ENCODE peak calls at places on chromosomes 6 and 20, in seven cellular contexts. One of them, this sample, is unnamed.
A peak's percentile ranks its signal among the peaks of the same experiment; 100 is the strongest.

GRCh38 chr6:102126488-102126887 is 733.0 kb downstream of the GRIK2 start:
- DNase-seq in fibroblast of pulmonary artery: no peak
- DNase-seq in body of pancreas: no peak
- DNase-seq in foreskin fibroblast: no peak
- DNase-seq in NB4: no peak
- DNase-seq in GM12865: no peak
- DNase-seq in endothelial cell: no peak
- DNase-seq in this sample: no peak

GRCh38 chr6:133774356-133774755 is 114.6 kb upstream of the TCF21 start:
- DNase-seq in fibroblast of pulmonary artery: peak; percentile 76
- DNase-seq in body of pancreas: no peak
- DNase-seq in foreskin fibroblast: peak; percentile 70
- DNase-seq in NB4: peak; percentile 24
- DNase-seq in GM12865: no peak
- DNase-seq in endothelial cell: no peak
- DNase-seq in this sample: no peak

GRCh38 chr6:14333556-14334305 is 216.2 kb downstream of the CD83 start:
- DNase-seq in fibroblast of pulmonary artery: peak; percentile 35
- DNase-seq in body of pancreas: no peak
- DNase-seq in foreskin fibroblast: peak; percentile 66
- DNase-seq in NB4: no peak
- DNase-seq in GM12865: no peak
- DNase-seq in endothelial cell: no peak
- DNase-seq in this sample: peak; percentile 50

GRCh38 chr6:167550936-167551633 is 226.2 kb downstream of the TTLL2 start:
- DNase-seq in fibroblast of pulmonary artery: peak; percentile 51
- DNase-seq in body of pancreas: peak; percentile 72
- DNase-seq in foreskin fibroblast: no peak
- DNase-seq in NB4: no peak
- DNase-seq in GM12865: no peak
- DNase-seq in endothelial cell: no peak
- DNase-seq in this sample: no peak

GRCh38 chr6:36659271-36659670 is 19.2 kb upstream of the CDKN1A start:
- DNase-seq in fibroblast of pulmonary artery: peak; percentile 96
- DNase-seq in body of pancreas: no peak
- DNase-seq in foreskin fibroblast: peak; percentile 94
- DNase-seq in NB4: no peak
- DNase-seq in GM12865: no peak
- DNase-seq in endothelial cell: no peak
- DNase-seq in this sample: peak; percentile 88

GRCh38 chr6:131510094-131510493 is 62.9 kb upstream of the ARG1 start:
- DNase-seq in fibroblast of pulmonary artery: no peak
- DNase-seq in body of pancreas: no peak
- DNase-seq in foreskin fibroblast: no peak
- DNase-seq in NB4: no peak
- DNase-seq in GM12865: peak; percentile 62
- DNase-seq in endothelial cell: no peak
- DNase-seq in this sample: no peak

GRCh38 chr20:50283922-50284810 is 93.5 kb downstream of the CEBPB start:
- DNase-seq in fibroblast of pulmonary artery: peak; percentile 32
- DNase-seq in body of pancreas: peak; percentile 82
- DNase-seq in foreskin fibroblast: peak; percentile 64
- DNase-seq in NB4: peak; percentile 91
- DNase-seq in GM12865: no peak
- DNase-seq in endothelial cell: no peak
- DNase-seq in this sample: no peak

GRCh38 chr6:125682939-125683338 is 66.5 kb upstream of the HEY2 start:
- DNase-seq in fibroblast of pulmonary artery: no peak
- DNase-seq in body of pancreas: no peak
- DNase-seq in foreskin fibroblast: no peak
- DNase-seq in NB4: no peak
- DNase-seq in GM12865: no peak
- DNase-seq in endothelial cell: no peak
- DNase-seq in this sample: no peak

GRCh38 chr6:1310628-1311399 is 1.1 kb upstream of the FOXQ1 start:
- DNase-seq in fibroblast of pulmonary artery: no peak
- DNase-seq in body of pancreas: peak; percentile 74
- DNase-seq in foreskin fibroblast: peak; percentile 38
- DNase-seq in NB4: no peak
- DNase-seq in GM12865: no peak
- DNase-seq in endothelial cell: peak; percentile 57
- DNase-seq in this sample: no peak

GRCh38 chr6:2748183-2748582 is 2.5 kb downstream of the MYLK4 start:
- DNase-seq in fibroblast of pulmonary artery: no peak
- DNase-seq in body of pancreas: no peak
- DNase-seq in foreskin fibroblast: no peak
- DNase-seq in NB4: no peak
- DNase-seq in GM12865: no peak
- DNase-seq in endothelial cell: no peak
- DNase-seq in this sample: no peak

GRCh38 chr6:996271-996852 is 303.4 kb upstream of the EXOC2 start:
- DNase-seq in fibroblast of pulmonary artery: no peak
- DNase-seq in body of pancreas: peak; percentile 48
- DNase-seq in foreskin fibroblast: no peak
- DNase-seq in NB4: no peak
- DNase-seq in GM12865: no peak
- DNase-seq in endothelial cell: no peak
- DNase-seq in this sample: no peak

GRCh38 chr20:17969276-17969883 is 562 bp downstream of the MGME1 start:
- DNase-seq in fibroblast of pulmonary artery: peak; percentile 41
- DNase-seq in body of pancreas: peak; percentile 50
- DNase-seq in foreskin fibroblast: peak; percentile 60
- DNase-seq in NB4: peak; percentile 69
- DNase-seq in GM12865: peak; percentile 64
- DNase-seq in endothelial cell: peak; percentile 33
- DNase-seq in this sample: no peak

GRCh38 chr20:32466739-32467505 is 108.8 kb downstream of the ASXL1 start:
- DNase-seq in fibroblast of pulmonary artery: no peak
- DNase-seq in body of pancreas: no peak
- DNase-seq in foreskin fibroblast: no peak
- DNase-seq in NB4: no peak
- DNase-seq in GM12865: no peak
- DNase-seq in endothelial cell: no peak
- DNase-seq in this sample: no peak

GRCh38 chr20:59331721-59332329 is 31.4 kb downstream of the EDN3 start:
- DNase-seq in fibroblast of pulmonary artery: no peak
- DNase-seq in body of pancreas: no peak
- DNase-seq in foreskin fibroblast: no peak
- DNase-seq in NB4: no peak
- DNase-seq in GM12865: no peak
- DNase-seq in endothelial cell: no peak
- DNase-seq in this sample: no peak

GRCh38 chr6:156582509-156582992 is 194.6 kb upstream of the ARID1B start:
- DNase-seq in fibroblast of pulmonary artery: no peak
- DNase-seq in body of pancreas: peak; percentile 49
- DNase-seq in foreskin fibroblast: no peak
- DNase-seq in NB4: no peak
- DNase-seq in GM12865: peak; percentile 31
- DNase-seq in endothelial cell: no peak
- DNase-seq in this sample: no peak

GRCh38 chr6:106609699-106610098 is 19.6 kb downstream of the RTN4IP1 start:
- DNase-seq in fibroblast of pulmonary artery: no peak
- DNase-seq in body of pancreas: peak; percentile 56
- DNase-seq in foreskin fibroblast: peak; percentile 8
- DNase-seq in NB4: peak; percentile 60
- DNase-seq in GM12865: peak; percentile 52
- DNase-seq in endothelial cell: peak; percentile 34
- DNase-seq in this sample: no peak

GRCh38 chr6:84466521-84466920 is 239.1 kb upstream of the CEP162 start:
- DNase-seq in fibroblast of pulmonary artery: peak; percentile 70
- DNase-seq in body of pancreas: peak; percentile 8
- DNase-seq in foreskin fibroblast: peak; percentile 86
- DNase-seq in NB4: no peak
- DNase-seq in GM12865: no peak
- DNase-seq in endothelial cell: no peak
- DNase-seq in this sample: no peak

GRCh38 chr6:137661601-137662000 is 167.4 kb upstream of the OLIG3 start:
- DNase-seq in fibroblast of pulmonary artery: peak; percentile 56
- DNase-seq in body of pancreas: peak; percentile 32
- DNase-seq in foreskin fibroblast: peak; percentile 57
- DNase-seq in NB4: peak; percentile 52
- DNase-seq in GM12865: peak; percentile 71
- DNase-seq in endothelial cell: peak; percentile 11
- DNase-seq in this sample: no peak

GRCh38 chr6:17846762-17847161 is 140.0 kb upstream of the NUP153 start:
- DNase-seq in fibroblast of pulmonary artery: no peak
- DNase-seq in body of pancreas: no peak
- DNase-seq in foreskin fibroblast: no peak
- DNase-seq in NB4: no peak
- DNase-seq in GM12865: no peak
- DNase-seq in endothelial cell: no peak
- DNase-seq in this sample: no peak

GRCh38 chr20:58542411-58543095 is 27.4 kb upstream of the APCDD1L start:
- DNase-seq in fibroblast of pulmonary artery: no peak
- DNase-seq in body of pancreas: peak; percentile 65
- DNase-seq in foreskin fibroblast: peak; percentile 28
- DNase-seq in NB4: peak; percentile 82
- DNase-seq in GM12865: no peak
- DNase-seq in endothelial cell: no peak
- DNase-seq in this sample: no peak

DNA sequence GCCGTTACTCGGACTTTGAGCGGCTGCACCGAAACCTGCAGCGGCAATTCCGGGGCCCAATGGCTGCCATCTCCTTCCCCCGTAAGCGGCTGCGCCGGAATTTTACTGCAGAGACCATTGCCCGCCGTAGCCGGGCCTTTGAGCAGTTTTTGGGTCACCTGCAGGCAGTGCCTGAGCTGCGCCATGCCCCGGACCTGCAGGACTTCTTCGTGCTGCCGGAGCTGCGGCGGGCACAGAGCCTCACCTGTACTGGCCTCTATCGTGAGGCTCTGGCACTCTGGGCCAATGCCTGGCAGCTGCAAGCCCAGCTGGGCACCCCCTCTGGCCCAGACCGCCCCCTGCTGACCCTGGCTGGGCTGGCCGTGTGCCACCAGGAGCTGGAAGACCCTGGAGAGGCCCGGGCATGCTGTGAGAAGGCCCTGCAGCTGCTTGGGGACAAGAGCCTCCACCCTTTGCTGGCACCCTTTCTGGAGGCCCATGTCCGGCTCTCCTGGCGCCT is 7.2 kb downstream of the SNX21 start:
- DNase-seq in fibroblast of pulmonary artery: no peak
- DNase-seq in body of pancreas: no peak
- DNase-seq in foreskin fibroblast: no peak
- DNase-seq in NB4: no peak
- DNase-seq in GM12865: no peak
- DNase-seq in endothelial cell: no peak
- DNase-seq in this sample: no peak
- TF ChIP-seq CTCF in fibroblast of pulmonary artery: no peak
- TF ChIP-seq CTCF in body of pancreas: no peak
- TF ChIP-seq CTCF in foreskin fibroblast: no peak
- TF ChIP-seq CTCF in NB4: no peak
- TF ChIP-seq CTCF in GM12865: no peak
- TF ChIP-seq CTCF in endothelial cell: no peak
- TF ChIP-seq CTCF in this sample: no peak

DNA sequence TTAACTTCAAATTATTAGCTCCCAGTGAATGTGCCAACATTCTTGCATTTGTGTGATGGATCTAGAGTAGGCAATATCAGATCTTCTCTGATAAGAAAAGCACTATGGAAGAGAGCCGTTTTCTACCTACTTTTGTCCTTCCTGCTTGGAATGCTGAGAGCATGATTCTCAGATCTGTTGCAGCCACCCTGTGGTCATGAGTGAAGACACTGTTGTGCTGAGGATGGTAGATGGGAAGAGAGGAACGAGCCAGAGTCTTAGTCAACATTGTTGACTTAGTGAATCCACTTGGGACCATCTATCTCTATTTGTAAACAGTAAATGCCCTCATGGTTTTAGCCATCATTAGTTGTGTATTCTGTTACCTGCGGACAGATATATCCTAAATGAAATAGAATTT is 202.6 kb downstream of the CD109 start:
- DNase-seq in fibroblast of pulmonary artery: peak; percentile 4
- DNase-seq in body of pancreas: no peak
- DNase-seq in foreskin fibroblast: no peak
- DNase-seq in NB4: no peak
- DNase-seq in GM12865: no peak
- DNase-seq in endothelial cell: no peak
- DNase-seq in this sample: no peak
- TF ChIP-seq CTCF in fibroblast of pulmonary artery: peak; percentile 11
- TF ChIP-seq CTCF in body of pancreas: no peak
- TF ChIP-seq CTCF in foreskin fibroblast: no peak
- TF ChIP-seq CTCF in NB4: no peak
- TF ChIP-seq CTCF in GM12865: no peak
- TF ChIP-seq CTCF in endothelial cell: no peak
- TF ChIP-seq CTCF in this sample: peak; percentile 16

GRCh38 chr20:45976132-45976531 is 4.1 kb upstream of the ZNF335 start:
- DNase-seq in fibroblast of pulmonary artery: no peak
- DNase-seq in body of pancreas: no peak
- DNase-seq in foreskin fibroblast: no peak
- DNase-seq in NB4: no peak
- DNase-seq in GM12865: no peak
- DNase-seq in endothelial cell: no peak
- DNase-seq in this sample: no peak
- TF ChIP-seq CTCF in fibroblast of pulmonary artery: no peak
- TF ChIP-seq CTCF in body of pancreas: no peak
- TF ChIP-seq CTCF in foreskin fibroblast: no peak
- TF ChIP-seq CTCF in NB4: no peak
- TF ChIP-seq CTCF in GM12865: no peak
- TF ChIP-seq CTCF in endothelial cell: no peak
- TF ChIP-seq CTCF in this sample: no peak

GRCh38 chr20:24149175-24149574 is 160.6 kb upstream of the GGTLC1 start:
- DNase-seq in fibroblast of pulmonary artery: no peak
- DNase-seq in body of pancreas: no peak
- DNase-seq in foreskin fibroblast: peak; percentile 5
- DNase-seq in NB4: no peak
- DNase-seq in GM12865: no peak
- DNase-seq in endothelial cell: no peak
- DNase-seq in this sample: no peak

GRCh38 chr20:24151621-24152020 is 163.0 kb upstream of the GGTLC1 start:
- DNase-seq in fibroblast of pulmonary artery: no peak
- DNase-seq in body of pancreas: no peak
- DNase-seq in foreskin fibroblast: no peak
- DNase-seq in NB4: no peak
- DNase-seq in GM12865: no peak
- DNase-seq in endothelial cell: no peak
- DNase-seq in this sample: no peak

GRCh38 chr20:24148372-24148771 is 159.8 kb upstream of the GGTLC1 start:
- DNase-seq in fibroblast of pulmonary artery: no peak
- DNase-seq in body of pancreas: peak; percentile 26
- DNase-seq in foreskin fibroblast: no peak
- DNase-seq in NB4: peak; percentile 70
- DNase-seq in GM12865: peak; percentile 48
- DNase-seq in endothelial cell: no peak
- DNase-seq in this sample: no peak

GRCh38 chr20:24150406-24150805 is 161.8 kb upstream of the GGTLC1 start:
- DNase-seq in fibroblast of pulmonary artery: no peak
- DNase-seq in body of pancreas: no peak
- DNase-seq in foreskin fibroblast: no peak
- DNase-seq in NB4: no peak
- DNase-seq in GM12865: no peak
- DNase-seq in endothelial cell: no peak
- DNase-seq in this sample: no peak

DNA sequence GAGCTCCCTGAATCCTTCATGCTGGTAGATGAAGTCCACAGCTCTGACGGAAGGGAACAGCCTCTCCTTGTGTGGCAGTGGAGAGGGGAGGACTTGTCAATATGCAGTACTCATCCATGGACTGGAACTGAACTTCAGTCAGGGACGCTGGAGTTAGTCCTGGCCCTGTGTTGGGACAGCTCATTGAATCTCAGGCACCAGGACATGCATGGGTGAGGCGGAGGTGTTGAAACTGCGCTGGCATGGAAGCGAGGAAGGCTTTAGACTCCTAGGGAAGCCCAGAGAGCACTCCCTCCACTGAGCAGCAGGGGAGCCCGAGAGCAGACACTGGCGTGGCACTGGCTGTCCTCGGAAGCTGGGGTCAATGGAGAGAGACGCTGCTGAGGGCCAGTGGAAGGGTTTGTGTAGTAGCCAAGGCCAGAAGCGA is 161.3 kb upstream of the GGTLC1 start:
- DNase-seq in fibroblast of pulmonary artery: no peak
- DNase-seq in body of pancreas: peak; percentile 28
- DNase-seq in foreskin fibroblast: no peak
- DNase-seq in NB4: peak; percentile 12
- DNase-seq in GM12865: peak; percentile 15
- DNase-seq in endothelial cell: peak; percentile 67
- DNase-seq in this sample: no peak
- TF ChIP-seq CTCF in fibroblast of pulmonary artery: peak; percentile 47
- TF ChIP-seq CTCF in body of pancreas: peak; percentile 47
- TF ChIP-seq CTCF in foreskin fibroblast: peak; percentile 34
- TF ChIP-seq CTCF in NB4: peak; percentile 45
- TF ChIP-seq CTCF in GM12865: peak; percentile 66
- TF ChIP-seq CTCF in endothelial cell: peak; percentile 45
- TF ChIP-seq CTCF in this sample: peak; percentile 32